ENCODE peak calls at places on chromosomes 4 and X, in five cellular contexts. F, B, E, M and R are unnamed samples.

GRCh38 chr4:125988464-125988863 is 673.7 kb downstream of the FAT4 start:
- DNase-seq in B (no peak), E (no peak), F (no peak), M (no peak), R (no peak)

GRCh38 chrX:51336584-51336983 is 4.0 kb downstream of the NUDT10 start:
- DNase-seq in M (peak; percentile 37), F (peak; percentile 7), B (no peak), E (peak; percentile 10), R (no peak)

GRCh38 chr4:145179201-145179860 is 1.1 kb downstream of the OTUD4 start:
- DNase-seq in E (peak; percentile 36), F (peak; percentile 69), M (peak; percentile 80), B (peak; percentile 80), R (peak; percentile 85)

GRCh38 chr4:102735578-102735977 is 25.2 kb downstream of the MANBA start:
- DNase-seq in F (no peak), B (no peak), M (no peak), E (no peak), R (no peak)

GRCh38 chr4:110609044-110609750 is 13.7 kb downstream of the PITX2 start:
- DNase-seq in B (no peak), M (no peak), F (no peak), E (no peak), R (no peak)

GRCh38 chr4:16079046-16079445 is 4.8 kb downstream of the PROM1 start:
- DNase-seq in B (no peak), M (no peak), F (no peak), E (no peak), R (no peak)

GRCh38 chrX:56785442-56785841 is 56.4 kb downstream of the NBDY start:
- DNase-seq in F (no peak), B (no peak), M (no peak), E (no peak), R (no peak)

GRCh38 chr4:107243141-107243779 is 207.1 kb upstream of the DKK2 start:
- DNase-seq in M (peak; percentile 26), B (no peak), F (no peak), E (no peak), R (no peak)

GRCh38 chrX:40154229-40154852 is 56.6 kb upstream of the BCOR start:
- DNase-seq in F (peak; percentile 53), B (peak; percentile 46), E (peak; percentile 48), M (no peak), R (no peak)

GRCh38 chr4:153374471-153374870 is 30.0 kb downstream of the MND1 start:
- DNase-seq in E (no peak), F (no peak), B (no peak), M (peak; percentile 35), R (no peak)

GRCh38 chr4:38411092-38411491 is 252.9 kb upstream of the KLF3 start:
- DNase-seq in F (no peak), B (no peak), E (no peak), M (no peak), R (no peak)

GRCh38 chr4:156169011-156169410 is 215.3 kb upstream of the CTSO start:
- DNase-seq in M (peak; percentile 87), F (peak; percentile 35), E (peak; percentile 17), B (peak; percentile 17), R (no peak)

GRCh38 chr4:119020158-119020557 is 115.5 kb upstream of the MYOZ2 start:
- DNase-seq in F (no peak), E (no peak), M (no peak), B (no peak), R (no peak)

GRCh38 chr4:170652571-170652970 is 562.8 kb upstream of the AADAT start:
- DNase-seq in F (no peak), M (no peak), B (no peak), E (no peak), R (no peak)

GRCh38 chr4:110414590-110414989 is 61.4 kb upstream of the ENPEP start:
- DNase-seq in M (no peak), F (no peak), E (no peak), B (no peak), R (no peak)

GRCh38 chr4:27007507-27007906 is 146.9 kb downstream of the STIM2 start:
- DNase-seq in E (no peak), M (peak; percentile 32), B (no peak), F (no peak), R (no peak)

GRCh38 chrX:151704023-151704663 is 8.9 kb downstream of the PRRG3 start:
- DNase-seq in B (no peak), M (no peak), E (no peak), F (peak; percentile 9), R (no peak)

GRCh38 chr4:156113138-156113537 is 159.5 kb upstream of the CTSO start:
- DNase-seq in M (no peak), E (no peak), B (no peak), F (no peak), R (no peak)

GRCh38 chr4:151013491-151013890 is 1.6 kb downstream of the LRBA start:
- DNase-seq in M (no peak), E (no peak), F (no peak), B (no peak), R (no peak)

GRCh38 chrX:86148024-86148511 is at the start of gene DACH2:
- DNase-seq in F (peak; percentile 55), B (peak; percentile 64), M (peak; percentile 80), E (peak; percentile 87), R (peak; percentile 76)

GRCh38 chrX:153909024-153909979 is 4.8 kb downstream of the AVPR2 start:
- DNase-seq in M (no peak), B (peak; percentile 32), F (no peak), E (peak; percentile 47), R (no peak)

GRCh38 chr4:152968806-152969394 is 32.8 kb downstream of the FHDC1 start:
- DNase-seq in B (no peak), M (peak; percentile 47), F (no peak), E (no peak), R (no peak)

GRCh38 chrX:150199181-150199580 is 163.9 kb upstream of the MAMLD1 start:
- DNase-seq in B (no peak), M (no peak), F (no peak), E (no peak), R (no peak)

GRCh38 chr4:18318682-18319410 is 297.3 kb upstream of the LCORL start:
- DNase-seq in F (peak; percentile 42), B (peak; percentile 16), M (peak; percentile 8), E (no peak), R (peak; percentile 70)

GRCh38 chr4:17613761-17614415 is 553 bp upstream of the MED28 start:
- DNase-seq in M (peak; percentile 73), F (no peak), B (no peak), E (no peak), R (no peak)

GRCh38 chr4:177879851-177880250 is 437.6 kb upstream of the AGA start:
- DNase-seq in E (peak; percentile 66), M (no peak), F (no peak), B (no peak), R (no peak)

GRCh38 chrX:13761606-13762005 is 27.1 kb downstream of the OFD1 start:
- DNase-seq in F (no peak), B (no peak), M (no peak), E (peak; percentile 16), R (no peak)